ENCODE peak calls at places on chromosomes 12 and 14, in six cellular contexts. R, S, E, Z, M and P are unnamed samples.

GRCh38 chr14:96741151-96741977 is 55.8 kb upstream of the VRK1 start:
- DNase-seq in R (peak), S (no peak), E (peak), Z (peak), M (peak), P (no peak)

GRCh38 chr12:12405882-12406281 is 49.0 kb downstream of the BORCS5 start:
- DNase-seq in R (no peak), S (no peak), E (no peak), Z (no peak), M (peak), P (no peak)

GRCh38 chr12:100404769-100405407 is 48.0 kb downstream of the SLC17A8 start:
- DNase-seq in R (peak), S (peak), E (no peak), Z (peak), M (no peak), P (peak)

GRCh38 chr14:36605506-36605857 is 23.1 kb upstream of the NKX2-8 start:
- DNase-seq in R (no peak), S (no peak), E (no peak), Z (peak), M (no peak), P (no peak)

GRCh38 chr12:60123443-60124000 is 527.7 kb downstream of the SLC16A7 start:
- DNase-seq in R (peak), S (peak), E (no peak), Z (no peak), M (no peak), P (no peak)

GRCh38 chr14:99093532-99094517 is 178.2 kb downstream of the BCL11B start:
- DNase-seq in R (no peak), S (no peak), E (no peak), Z (no peak), M (no peak), P (no peak)

GRCh38 chr14:68569970-68570409 is 222.9 kb downstream of the ZFP36L1 start:
- DNase-seq in R (no peak), S (no peak), E (no peak), Z (no peak), M (no peak), P (no peak)

GRCh38 chr12:110249105-110249504 is 31.9 kb upstream of the ATP2A2 start:
- DNase-seq in R (no peak), S (no peak), E (no peak), Z (no peak), M (no peak), P (no peak)